ENCODE peak calls at places on chromosomes 4 and X, in seven cellular contexts. R is astrocyte, G is fibroblast of lung, N is IMR-90, W is K562, X is H1, Z is PC-3. O is an unnamed sample.

GRCh38 chr4:16448240-16448639 is 222.0 kb upstream of the TAPT1 start:
- DNase-seq in R (no peak), G (no peak), N (no peak), W (no peak), X (no peak), Z (no peak), O (no peak)

GRCh38 chrX:143240658-143241057 is 214.9 kb downstream of the SPANXN4 start:
- DNase-seq in R (no peak), G (no peak), N (no peak), W (no peak), X (no peak), Z (peak; percentile 56), O (no peak)

GRCh38 chr4:120673696-120674095 is 248.8 kb downstream of the PRDM5 start:
- DNase-seq in R (no peak), G (no peak), N (no peak), W (no peak), X (no peak), Z (no peak), O (no peak)

GRCh38 chr4:2045518-2045951 is 13.6 kb upstream of the NAT8L start:
- DNase-seq in R (no peak), G (peak; percentile 17), N (no peak), W (no peak), X (no peak), Z (peak; percentile 57), O (no peak)

GRCh38 chr4:68410149-68410548 is 37.1 kb upstream of the TMPRSS11E start:
- DNase-seq in R (no peak), G (no peak), N (no peak), W (no peak), X (no peak), Z (no peak), O (no peak)

GRCh38 chrX:13131511-13132137 is 87.2 kb upstream of the FAM9C start:
- DNase-seq in R (no peak), G (no peak), N (no peak), W (no peak), X (no peak), Z (no peak), O (no peak)

GRCh38 chr4:178611062-178611461 is 1168.8 kb upstream of the AGA start:
- DNase-seq in R (no peak), G (no peak), N (no peak), W (no peak), X (no peak), Z (no peak), O (no peak)

GRCh38 chr4:149914521-149915115 is 99.0 kb upstream of the IQCM start:
- DNase-seq in R (peak; percentile 44), G (peak; percentile 51), N (peak; percentile 68), W (peak; percentile 32), X (no peak), Z (peak; percentile 66), O (no peak)

GRCh38 chr4:72997409-72997808 is 72.1 kb downstream of the COX18 start:
- DNase-seq in R (peak; percentile 40), G (peak; percentile 64), N (peak; percentile 11), W (no peak), X (no peak), Z (peak; percentile 82), O (peak; percentile 45)

GRCh38 chrX:141133272-141133671 is 43.7 kb downstream of the LDOC1 start:
- DNase-seq in R (no peak), G (no peak), N (no peak), W (no peak), X (no peak), Z (peak; percentile 87), O (no peak)

GRCh38 chr4:73172166-73172565 is 86.4 kb downstream of the ANKRD17 start:
- DNase-seq in R (no peak), G (peak; percentile 3), N (peak; percentile 59), W (no peak), X (no peak), Z (no peak), O (no peak)

DNA sequence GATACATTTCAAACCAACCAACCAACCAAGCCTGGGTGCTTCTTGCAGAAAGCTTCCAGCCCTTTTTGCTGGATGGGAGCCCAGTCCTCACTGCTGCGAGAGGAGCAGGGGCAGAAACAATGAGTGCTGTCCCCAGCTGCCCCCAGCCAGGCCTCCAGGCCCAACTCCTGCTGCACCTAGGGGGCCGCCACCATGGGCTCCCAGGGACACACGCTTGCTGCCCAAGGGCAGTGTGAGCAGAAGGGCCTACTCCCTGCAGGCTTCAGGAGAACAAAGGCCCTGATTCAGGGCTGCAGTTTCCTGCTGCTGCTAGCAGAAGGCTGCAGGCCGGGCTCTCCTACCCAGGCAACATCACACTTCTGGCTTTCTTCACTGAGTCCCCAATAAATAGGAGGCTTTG is 37.7 kb upstream of the ENPP6 start:
- DNase-seq in R (no peak), G (no peak), N (no peak), W (no peak), X (no peak), Z (no peak), O (no peak)
- H3K27ac ChIP-seq in R (no peak overlapping the region), G (no peak overlapping the region), N (no peak overlapping the region), W (no peak overlapping the region), X (no peak overlapping the region), Z (no peak overlapping the region), O (no peak overlapping the region)

GRCh38 chr4:26355392-26356052 is 34.7 kb downstream of the RBPJ start:
- DNase-seq in R (no peak), G (no peak), N (no peak), W (no peak), X (no peak), Z (no peak), O (no peak)
- H4K20me1 ChIP-seq in R (peaks cover 77% of the 10 kb centered on the region), G (no peaks in the 10 kb centered on the region), N (peaks cover 88% of the 10 kb centered on the region), W (no peaks in the 10 kb centered on the region), X (peaks cover 20% of the 10 kb centered on the region), Z (peaks cover 14% of the 10 kb centered on the region), O (peaks cover 7% of the 10 kb centered on the region)

GRCh38 chr4:38279077-38279476 is 318.9 kb downstream of the PTTG2 start:
- DNase-seq in R (no peak), G (no peak), N (no peak), W (no peak), X (no peak), Z (no peak), O (no peak)

GRCh38 chr4:38281416-38282071 is 321.3 kb downstream of the PTTG2 start:
- DNase-seq in R (peak; percentile 56), G (peak; percentile 64), N (peak; percentile 14), W (no peak), X (no peak), Z (peak; percentile 37), O (no peak)

GRCh38 chr4:38279650-38280322 is 319.6 kb downstream of the PTTG2 start:
- DNase-seq in R (no peak), G (peak; percentile 6), N (no peak), W (no peak), X (no peak), Z (no peak), O (no peak)

GRCh38 chr4:38278255-38278654 is 318.1 kb downstream of the PTTG2 start:
- DNase-seq in R (peak; percentile 20), G (peak; percentile 32), N (no peak), W (no peak), X (no peak), Z (no peak), O (no peak)

DNA sequence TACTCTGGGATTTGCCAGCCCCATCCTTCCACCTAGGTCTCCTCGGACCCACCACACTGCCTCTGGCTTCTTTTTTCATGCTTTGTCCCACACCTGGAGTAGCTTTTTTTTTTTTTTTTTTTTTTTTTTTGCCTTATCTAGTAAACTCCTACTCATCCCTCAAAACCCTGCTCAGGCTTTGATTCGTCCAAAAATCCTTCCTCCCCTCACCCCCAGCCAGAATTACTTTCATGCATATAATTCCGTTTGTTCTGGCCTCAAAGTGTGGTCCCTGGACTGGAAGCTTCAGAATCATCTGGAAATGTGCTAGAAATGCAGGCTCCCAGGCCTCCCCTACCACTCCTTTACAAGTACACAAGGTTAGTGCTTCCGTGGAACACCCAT is 320.1 kb downstream of the PTTG2 start:
- DNase-seq in R (no peak), G (no peak), N (no peak), W (no peak), X (no peak), Z (no peak), O (no peak)
- H3K4me1 ChIP-seq in R (no peaks in the 10 kb centered on the region), G (no peaks in the 10 kb centered on the region), N (no peaks in the 10 kb centered on the region), W (peaks cover 15% of the 10 kb centered on the region), X (no peaks in the 10 kb centered on the region), Z (peaks cover 12% of the 10 kb centered on the region), O (peaks cover 12% of the 10 kb centered on the region)

GRCh38 chr4:152328595-152328994 is 207.3 kb downstream of the FBXW7 start:
- DNase-seq in R (no peak), G (no peak), N (no peak), W (no peak), X (no peak), Z (peak; percentile 85), O (peak; percentile 76)
- H3K27ac ChIP-seq in R (no peak overlapping the region), G (no peak overlapping the region), N (no peak overlapping the region), W (no peak overlapping the region), X (no peak overlapping the region), Z (peak overlapping the region; percentile 33), O (peak overlapping the region; percentile 90)

DNA sequence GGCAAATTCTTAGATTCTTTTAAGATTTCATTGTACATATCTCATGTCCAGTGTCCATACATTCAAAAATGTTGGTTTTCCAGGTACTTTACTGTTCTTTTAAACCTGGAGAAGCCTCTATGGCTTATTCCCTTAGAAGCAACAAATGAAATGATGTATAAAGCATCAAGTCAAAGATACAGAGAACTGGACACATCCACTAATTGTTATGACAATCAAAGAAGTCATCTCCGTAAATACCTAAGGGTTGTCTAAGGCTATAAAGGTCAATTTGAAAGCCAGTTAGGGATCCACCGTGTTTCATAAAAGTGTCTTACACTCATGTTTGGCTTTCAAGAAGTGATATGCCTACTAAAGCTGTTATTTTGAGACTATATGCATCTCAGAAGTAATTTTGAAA is 32.4 kb downstream of the UBE2D3 start:
- DNase-seq in R (no peak), G (no peak), N (no peak), W (no peak), X (no peak), Z (no peak), O (no peak)
- H4K20me1 ChIP-seq in R (peaks cover 64% of the 10 kb centered on the region), G (no peaks in the 10 kb centered on the region), N (peaks cover 20% of the 10 kb centered on the region), W (no peaks in the 10 kb centered on the region), X (peaks cover 4% of the 10 kb centered on the region), Z (peaks cover 4% of the 10 kb centered on the region), O (no peaks in the 10 kb centered on the region)

GRCh38 chrX:53266914-53267313 is 14.5 kb downstream of the IQSEC2 start:
- DNase-seq in R (no peak), G (no peak), N (no peak), W (peak; percentile 73), X (no peak), Z (no peak), O (no peak)
- H3K4me1 ChIP-seq in R (peaks cover 15% of the 10 kb centered on the region), G (peaks cover 22% of the 10 kb centered on the region), N (peaks cover 24% of the 10 kb centered on the region), W (peaks cover 33% of the 10 kb centered on the region), X (no peaks in the 10 kb centered on the region), Z (peaks cover 54% of the 10 kb centered on the region), O (peaks cover 37% of the 10 kb centered on the region)

DNA sequence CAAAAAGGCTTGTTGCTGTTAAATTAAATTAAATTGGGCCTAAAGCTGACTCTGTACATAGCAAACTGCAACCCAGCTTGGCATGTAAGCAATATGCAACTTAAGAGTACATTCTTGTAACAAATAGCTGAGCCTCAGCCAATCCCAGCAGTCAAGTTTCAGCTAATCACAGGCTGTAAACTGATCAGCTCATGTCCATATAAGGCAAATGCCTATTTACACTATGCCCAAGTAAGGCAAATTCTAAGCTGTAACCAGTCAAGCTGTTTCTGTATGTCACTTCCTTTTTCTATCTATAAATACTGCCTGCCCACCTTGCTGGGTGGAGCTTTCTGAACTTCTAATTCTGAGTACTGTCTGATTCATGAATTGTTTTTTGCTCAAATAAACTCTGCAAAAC is 429.1 kb upstream of the FTHL17 start:
- DNase-seq in R (peak; percentile 69), G (peak; percentile 78), N (peak; percentile 36), W (no peak), X (no peak), Z (no peak), O (no peak)
- H3K27ac ChIP-seq in R (no peak overlapping the region), G (no peak overlapping the region), N (no peak overlapping the region), W (no peak overlapping the region), X (no peak overlapping the region), Z (no peak overlapping the region), O (no peak overlapping the region)

O was measured in keratinocyte.